ENCODE peak calls at places on chromosomes 13 and 19, in six cellular contexts. B, H, S, L, G and P are unnamed samples.

GRCh38 chr19:19502808-19503602 is 12.3 kb downstream of the TSSK6 start:
- DNase-seq in B (no peak), L (no peak), G (no peak), S (no peak), H (no peak), P (no peak)

GRCh38 chr19:58380037-58380735 is 644 bp downstream of the ZNF837 start:
- DNase-seq in L (no peak), B (no peak), H (no peak), G (no peak), S (no peak), P (peak; percentile 40)

GRCh38 chr13:38147050-38147449 is 202.6 kb upstream of the UFM1 start:
- DNase-seq in G (no peak), L (no peak), H (no peak), S (no peak), B (peak; percentile 5), P (no peak)

GRCh38 chr13:74556002-74556551 is 421.9 kb upstream of the KLF12 start:
- DNase-seq in B (no peak), G (no peak), H (no peak), L (no peak), S (no peak), P (no peak)

GRCh38 chr19:20334760-20335159 is 167.7 kb downstream of the ZNF486 start:
- DNase-seq in H (no peak), B (no peak), L (no peak), S (no peak), G (no peak), P (no peak)

GRCh38 chr13:75186384-75186783 is 295.6 kb downstream of the TBC1D4 start:
- DNase-seq in H (no peak), L (no peak), G (no peak), S (no peak), B (no peak), P (no peak)

GRCh38 chr19:33205531-33206260 is 11.6 kb downstream of the LRP3 start:
- DNase-seq in B (no peak), L (no peak), H (no peak), G (no peak), S (no peak), P (no peak)

GRCh38 chr13:81582381-81582780 is 1241.5 kb upstream of the SPRY2 start:
- DNase-seq in S (no peak), G (no peak), L (no peak), B (no peak), H (no peak), P (no peak)

GRCh38 chr13:98298599-98298998 is 121.5 kb upstream of the RNF113B start:
- DNase-seq in B (no peak), G (no peak), H (peak; percentile 13), L (no peak), S (no peak), P (no peak)

GRCh38 chr19:36149673-36150406 is 2.4 kb downstream of the COX7A1 start:
- DNase-seq in H (peak; percentile 78), S (peak; percentile 69), B (no peak), G (peak; percentile 94), L (no peak), P (no peak)

GRCh38 chr13:31027136-31027535 is 94.7 kb downstream of the TEX26 start:
- DNase-seq in H (no peak), L (no peak), S (no peak), B (peak; percentile 21), G (no peak), P (no peak)

GRCh38 chr19:50736338-50736737 is 13.2 kb downstream of the CLEC11A start:
- DNase-seq in L (no peak), S (no peak), B (no peak), G (no peak), H (no peak), P (no peak)

GRCh38 chr19:49932041-49932451 is 2.7 kb upstream of the NUP62 start:
- DNase-seq in G (no peak), S (no peak), B (no peak), H (peak; percentile 88), L (no peak), P (no peak)

GRCh38 chr19:57099199-57099661 is 20.6 kb upstream of the USP29 start:
- DNase-seq in B (peak; percentile 47), L (peak; percentile 86), G (peak; percentile 85), S (peak; percentile 61), H (peak; percentile 7), P (peak; percentile 26)

GRCh38 chr13:21898990-21899389 is 228.1 kb downstream of the FGF9 start:
- DNase-seq in S (no peak), H (no peak), L (peak; percentile 26), G (no peak), B (no peak), P (no peak)

GRCh38 chr13:109628251-109628699 is 158.1 kb downstream of the IRS2 start:
- DNase-seq in H (peak; percentile 85), B (no peak), S (no peak), L (no peak), G (no peak), P (no peak)

GRCh38 chr13:98370806-98371553 is 193.9 kb upstream of the RNF113B start:
- DNase-seq in B (peak; percentile 30), S (no peak), L (peak; percentile 60), H (no peak), G (peak; percentile 74), P (no peak)

GRCh38 chr19:12090807-12091206 is 26.3 kb downstream of the ZNF844 start:
- DNase-seq in G (peak; percentile 90), L (peak; percentile 83), S (no peak), B (peak; percentile 76), H (peak; percentile 29), P (peak; percentile 81)

GRCh38 chr19:35500611-35501010 is 10.3 kb upstream of the KRTDAP start:
- DNase-seq in B (no peak), L (no peak), G (no peak), S (no peak), H (no peak), P (no peak)

GRCh38 chr19:55545913-55546495 is 661 bp upstream of the SBK3 start:
- DNase-seq in B (no peak), H (no peak), L (no peak), S (no peak), G (no peak), P (no peak)

GRCh38 chr13:92530364-92530763 is 696.2 kb upstream of the GPC6 start:
- DNase-seq in S (no peak), G (no peak), L (no peak), B (no peak), H (no peak), P (no peak)

GRCh38 chr13:82847595-82847994 is 1034.7 kb downstream of the SLITRK1 start:
- DNase-seq in S (no peak), H (no peak), L (no peak), G (no peak), B (no peak), P (no peak)

GRCh38 chr13:97191615-97192014 is 30.5 kb upstream of the MBNL2 start:
- DNase-seq in B (no peak), G (no peak), S (no peak), H (no peak), L (no peak), P (no peak)

GRCh38 chr13:95296326-95296939 is 4.8 kb downstream of the ABCC4 start:
- DNase-seq in S (no peak), H (peak; percentile 25), B (peak; percentile 72), L (peak; percentile 68), G (no peak), P (peak; percentile 38)

GRCh38 chr19:30362156-30362754 is 9.9 kb upstream of the ZNF536 start:
- DNase-seq in H (no peak), L (no peak), B (no peak), S (peak; percentile 37), G (peak; percentile 49), P (no peak)

GRCh38 chr13:40666905-40667621 is 622 bp upstream of the FOXO1 start:
- DNase-seq in B (peak; percentile 58), S (no peak), L (peak; percentile 56), G (peak; percentile 92), H (no peak), P (no peak)

GRCh38 chr19:3608079-3608641 is 1.5 kb upstream of the TBXA2R start:
- DNase-seq in S (no peak), G (no peak), B (no peak), H (no peak), L (no peak), P (no peak)
- H3K4me3 ChIP-seq in S (no peak overlapping the region), G (no peak overlapping the region), B (no peak overlapping the region), H (no peak overlapping the region), L (peak overlapping the region; percentile 62), P (no peak overlapping the region)

GRCh38 chr19:39335168-39335567 is 675 bp downstream of the GMFG start:
- DNase-seq in S (no peak), B (no peak), H (no peak), L (no peak), G (no peak), P (peak; percentile 46)
- H3K4me3 ChIP-seq in S (peak overlapping the region; percentile 39), B (no peak overlapping the region), H (no peak overlapping the region), L (peak overlapping the region; percentile 26), G (peak overlapping the region; percentile 42), P (peak overlapping the region; percentile 98)

GRCh38 chr13:71618154-71618553 is 248.8 kb downstream of the DACH1 start:
- DNase-seq in B (no peak), H (no peak), G (no peak), L (no peak), S (no peak), P (no peak)

GRCh38 chr13:71624641-71625040 is 242.4 kb downstream of the DACH1 start:
- DNase-seq in H (no peak), L (no peak), G (no peak), S (no peak), B (no peak), P (no peak)

GRCh38 chr13:71613347-71613746 is 253.7 kb downstream of the DACH1 start:
- DNase-seq in H (no peak), B (no peak), G (no peak), S (no peak), L (no peak), P (no peak)

GRCh38 chr13:71621152-71622124 is 245.6 kb downstream of the DACH1 start:
- DNase-seq in G (no peak), B (no peak), S (no peak), L (no peak), H (no peak), P (no peak)

DNA sequence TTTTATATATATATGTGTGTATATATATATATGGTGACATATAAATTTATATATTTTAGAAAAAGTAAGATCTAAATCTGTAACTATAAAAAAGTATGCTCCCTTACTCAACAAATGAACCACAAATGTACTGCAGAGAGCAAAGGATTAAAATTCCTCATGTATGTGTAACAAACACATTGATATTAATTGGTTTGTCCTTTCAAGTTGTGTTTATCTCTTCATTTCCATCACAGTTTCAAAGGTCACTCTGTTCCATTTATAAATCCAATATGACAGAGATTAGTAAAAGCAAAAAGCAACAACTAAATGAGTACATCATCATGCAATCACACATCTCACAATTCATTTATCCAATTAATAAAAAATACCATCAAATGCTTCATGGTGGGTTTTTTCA is 247.9 kb downstream of the DACH1 start:
- DNase-seq in L (no peak), G (no peak), B (no peak), S (no peak), H (no peak), P (no peak)
- H3K4me3 ChIP-seq in L (no peak overlapping the region), G (no peak overlapping the region), B (no peak overlapping the region), S (no peak overlapping the region), H (no peak overlapping the region), P (no peak overlapping the region)

DNA sequence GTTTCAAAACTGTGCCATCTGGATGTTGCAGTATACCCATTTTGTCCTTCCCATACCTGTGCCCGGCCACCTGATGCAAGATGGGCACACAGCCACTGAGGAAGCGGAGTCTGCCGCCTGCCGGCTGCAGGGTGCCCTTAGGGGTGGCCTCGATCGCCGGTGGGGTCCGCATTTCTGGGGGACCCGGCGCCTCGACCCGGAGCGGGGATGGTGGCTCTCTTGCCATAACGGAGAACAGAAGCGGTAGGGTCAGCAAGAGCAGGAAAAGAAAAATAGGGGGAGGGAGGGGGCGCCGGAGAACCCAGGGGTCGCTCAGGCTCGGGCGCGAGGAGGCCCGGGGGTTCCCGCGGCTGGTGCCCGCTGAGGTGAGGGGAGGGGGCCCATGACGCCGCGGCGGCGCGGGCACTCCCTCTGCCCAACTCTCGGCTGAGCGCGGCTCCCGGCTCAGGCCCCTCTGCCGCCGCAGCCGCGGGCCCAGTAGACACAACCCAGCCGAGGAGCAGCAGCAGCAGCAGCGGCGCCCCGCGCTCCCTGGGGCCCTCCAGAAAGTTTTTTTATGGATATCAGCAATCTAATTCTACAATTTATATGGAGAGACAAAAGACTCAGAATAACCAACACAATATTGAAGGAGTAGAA is 13.8 kb upstream of the CYP4F2 start:
- DNase-seq in H (no peak), G (no peak), L (no peak), B (no peak), S (no peak), P (no peak)
- H3K4me3 ChIP-seq in H (peak overlapping the region; percentile 4), G (no peak overlapping the region), L (no peak overlapping the region), B (no peak overlapping the region), S (peak overlapping the region; percentile 5), P (no peak overlapping the region)